ENCODE peak calls at places on chromosomes 13 and 19, in seven cellular contexts. G is bronchial epithelial cell; X is neuronal stem cell; I is stimulated activated CD4-positive, alpha-beta T cell treated with anti-CD3 and anti-CD28 coated beads, Interleukin-15, amount 100 ng/mL, for 48 hours; H is T-helper 17 cell; Z is activated T-helper 1 cell treated with Interleukin-2 at 50 U/mL for 16 hours; F is kidney. O is an unnamed sample.

GRCh38 chr13:96248103-96248502 is 158.2 kb downstream of the HS6ST3 start:
- DNase-seq in Z (no peak), I (no peak), X (no peak), G (no peak), H (no peak), F (no peak), O (no peak)

GRCh38 chr13:61045197-61045596 is 370.5 kb downstream of the PCDH20 start:
- DNase-seq in G (peak), X (no peak), F (no peak), Z (no peak), I (no peak), H (no peak), O (no peak)

GRCh38 chr13:113669871-113670341 is 2.9 kb downstream of the GRK1 start:
- DNase-seq in X (no peak), I (no peak), F (peak), Z (no peak), H (no peak), G (no peak), O (no peak)

GRCh38 chr13:19862511-19863313 is 737 bp downstream of the ZMYM5 start:
- DNase-seq in F (peak), X (peak), H (peak), Z (peak), I (peak), G (peak), O (no peak)

GRCh38 chr19:49145485-49146407 is 9.4 kb downstream of the HRC start:
- DNase-seq in I (peak), F (peak), Z (peak), G (no peak), H (peak), X (peak), O (peak)

GRCh38 chr13:63436288-63436687 is 2020.6 kb upstream of the PCDH20 start:
- DNase-seq in F (no peak), Z (no peak), H (no peak), I (no peak), G (no peak), X (no peak), O (no peak)

GRCh38 chr13:20608438-20609020 is 41.6 kb downstream of the IFT88 start:
- DNase-seq in H (no peak), G (no peak), Z (no peak), F (no peak), X (no peak), I (no peak), O (no peak)

GRCh38 chr13:82758056-82758455 is 1124.2 kb downstream of the SLITRK1 start:
- DNase-seq in F (no peak), G (peak), I (no peak), H (no peak), X (no peak), Z (no peak), O (no peak)

GRCh38 chr19:13001502-13002388 is 6.5 kb downstream of the NFIX start:
- DNase-seq in H (no peak), I (no peak), Z (no peak), G (no peak), F (peak), X (no peak), O (peak)

GRCh38 chr13:45331123-45331619 is 9.8 kb downstream of the TPT1 start:
- DNase-seq in X (no peak), Z (no peak), H (no peak), G (no peak), I (no peak), F (no peak), O (no peak)

GRCh38 chr13:97945342-97945741 is 8.1 kb upstream of the IPO5 start:
- DNase-seq in F (no peak), Z (no peak), X (no peak), I (no peak), G (no peak), H (no peak), O (no peak)

GRCh38 chr13:22198656-22199217 is 527.9 kb downstream of the FGF9 start:
- DNase-seq in I (no peak), H (no peak), G (no peak), F (no peak), Z (no peak), X (no peak), O (no peak)

GRCh38 chr13:42101821-42102580 is 53.6 kb downstream of the DGKH start:
- DNase-seq in G (no peak), I (no peak), F (no peak), H (no peak), Z (no peak), X (no peak), O (no peak)

GRCh38 chr19:30693179-30693578 is 321.0 kb downstream of the ZNF536 start:
- DNase-seq in X (no peak), I (no peak), F (no peak), Z (no peak), H (no peak), G (no peak), O (no peak)

GRCh38 chr13:43767351-43767901 is 19.3 kb downstream of the ENOX1 start:
- DNase-seq in G (no peak), I (no peak), F (no peak), H (no peak), X (no peak), Z (no peak), O (peak)

GRCh38 chr19:51440846-51441409 is 17.3 kb downstream of the SIGLEC8 start:
- DNase-seq in X (no peak), I (peak), H (no peak), G (no peak), F (peak), Z (no peak), O (no peak)

GRCh38 chr19:15508035-15508710 is at the start of gene CYP4F22:
- DNase-seq in X (no peak), I (no peak), H (peak), Z (no peak), F (peak), G (no peak), O (no peak)

GRCh38 chr19:33472696-33473624 is 48.6 kb downstream of the PEPD start:
- DNase-seq in H (no peak), X (no peak), I (no peak), F (no peak), Z (no peak), G (peak), O (no peak)

GRCh38 chr19:55254625-55254977 is 4.2 kb downstream of the PPP6R1 start:
- DNase-seq in I (no peak), X (no peak), Z (no peak), G (no peak), H (no peak), F (no peak), O (no peak)

GRCh38 chr13:51673165-51673564 is 88.9 kb downstream of the WDFY2 start:
- DNase-seq in H (no peak), I (no peak), Z (no peak), X (no peak), F (no peak), G (no peak), O (no peak)

GRCh38 chr13:34076319-34076718 is 258.4 kb downstream of the RFC3 start:
- DNase-seq in H (no peak), I (no peak), Z (no peak), X (no peak), F (no peak), G (no peak), O (no peak)

GRCh38 chr13:95896302-95896701 is 156.9 kb downstream of the UGGT2 start:
- DNase-seq in X (no peak), G (peak), I (no peak), Z (no peak), H (no peak), F (no peak), O (no peak)

GRCh38 chr13:90307136-90307535 is 1040.4 kb upstream of the MIR17HG start:
- DNase-seq in I (no peak), F (no peak), H (no peak), G (no peak), Z (no peak), X (no peak), O (no peak)

GRCh38 chr13:110817143-110817542 is 97.7 kb downstream of the ANKRD10 start:
- DNase-seq in X (no peak), Z (no peak), F (no peak), I (no peak), G (no peak), H (no peak), O (no peak)

GRCh38 chr19:2476451-2477140 is 669 bp downstream of the GADD45B start:
- DNase-seq in I (peak), X (no peak), H (peak), Z (peak), F (peak), G (no peak), O (peak)

GRCh38 chr13:22428188-22428828 is 752.5 kb upstream of the SGCG start:
- DNase-seq in I (no peak), F (no peak), H (no peak), Z (no peak), X (no peak), G (no peak), O (no peak)

GRCh38 chr13:23808803-23809202 is 80.4 kb downstream of the MIPEP start:
- DNase-seq in Z (no peak), X (no peak), F (no peak), G (no peak), H (no peak), I (no peak), O (no peak)

GRCh38 chr19:23516266-23516665 is 121.0 kb upstream of the ZNF91 start:
- DNase-seq in F (no peak), I (no peak), X (no peak), G (no peak), Z (no peak), H (no peak), O (no peak)

GRCh38 chr19:37941820-37942515 is 35.0 kb downstream of the SIPA1L3 start:
- DNase-seq in I (no peak), G (no peak), X (no peak), F (peak), H (no peak), Z (no peak), O (no peak)

GRCh38 chr19:52734340-52734892 is 428 bp downstream of the ZNF611 start:
- DNase-seq in F (peak), H (no peak), G (no peak), I (peak), X (peak), Z (no peak), O (peak)

GRCh38 chr19:38070573-38070972 is 153.4 kb downstream of the DPF1 start:
- DNase-seq in G (peak), F (no peak), X (no peak), I (no peak), Z (no peak), H (no peak), O (no peak)

GRCh38 chr13:111398715-111399299 is 78.4 kb downstream of the TEX29 start:
- DNase-seq in F (no peak), H (no peak), X (no peak), Z (no peak), I (no peak), G (no peak), O (no peak)

GRCh38 chr19:42421591-42422031 is 5.6 kb downstream of the LIPE start:
- DNase-seq in F (peak), I (no peak), X (no peak), G (peak), Z (no peak), H (no peak), O (no peak)

GRCh38 chr13:60619461-60619860 is 222.4 kb downstream of the TDRD3 start:
- DNase-seq in X (no peak), F (no peak), G (no peak), I (no peak), Z (no peak), H (no peak), O (no peak)

GRCh38 chr13:106276876-106277275 is 258.6 kb downstream of the EFNB2 start:
- DNase-seq in Z (no peak), G (peak), X (no peak), I (no peak), H (no peak), F (no peak), O (no peak)